ENCODE peak calls at places on chromosomes 16 and 17, in five cellular contexts. Q is hypothalamus, I is T-helper 2 cell, O is SHP77, X is hippocampal formation. E is an unnamed sample.

GRCh38 chr17:3512512-3513171 is 36.8 kb downstream of the ASPA start:
- DNase-seq in Q (peak), X (peak), O (peak), I (no peak), E (peak)

GRCh38 chr16:25959216-25959615 is 267.5 kb downstream of the HS3ST4 start:
- DNase-seq in O (no peak), I (no peak), X (no peak), Q (no peak), E (no peak)

GRCh38 chr17:72931163-72931562 is 161.3 kb downstream of the SLC39A11 start:
- DNase-seq in X (no peak), I (no peak), Q (peak), O (no peak), E (peak)

GRCh38 chr17:18235743-18236256 is 10.4 kb downstream of the LLGL1 start:
- DNase-seq in I (no peak), O (no peak), X (no peak), Q (peak), E (no peak)

GRCh38 chr16:58409316-58409973 is 17.2 kb downstream of the GINS3 start:
- DNase-seq in I (no peak), X (peak), Q (no peak), O (no peak), E (no peak)

GRCh38 chr16:56332464-56333079 is 92.8 kb downstream of the AMFR start:
- DNase-seq in Q (peak), X (peak), O (no peak), I (no peak), E (peak)

GRCh38 chr17:43840814-43841213 is 6.2 kb upstream of the CD300LG start:
- DNase-seq in O (peak), Q (no peak), X (no peak), I (no peak), E (peak)

GRCh38 chr16:51734220-51734619 is 583.1 kb upstream of the SALL1 start:
- DNase-seq in X (no peak), I (no peak), Q (no peak), O (no peak), E (no peak)

GRCh38 chr16:80231888-80232287 is 308.9 kb upstream of the DYNLRB2 start:
- DNase-seq in X (no peak), O (no peak), Q (no peak), I (no peak), E (no peak)

GRCh38 chr16:50745940-50746339 is 4.1 kb downstream of the CYLD start:
- DNase-seq in I (no peak), O (no peak), Q (no peak), X (no peak), E (no peak)

GRCh38 chr17:76532072-76532651 is 5.3 kb downstream of the CYGB start:
- DNase-seq in X (no peak), Q (no peak), I (no peak), O (no peak), E (peak)

GRCh38 chr17:40509626-40510327 is 8.4 kb upstream of the TNS4 start:
- DNase-seq in X (no peak), I (no peak), O (no peak), Q (no peak), E (no peak)

GRCh38 chr17:64282753-64283080 is 19.7 kb upstream of the TEX2 start:
- DNase-seq in Q (no peak), I (no peak), O (no peak), X (no peak), E (no peak)

GRCh38 chr17:21081967-21082366 is 39.2 kb upstream of the USP22 start:
- DNase-seq in I (no peak), O (no peak), Q (no peak), X (no peak), E (no peak)

GRCh38 chr17:72699566-72699965 is 392.9 kb downstream of the SLC39A11 start:
- DNase-seq in I (no peak), X (peak), O (no peak), Q (peak), E (no peak)

GRCh38 chr17:11779906-11780305 is 181.6 kb downstream of the DNAH9 start:
- DNase-seq in Q (no peak), I (no peak), X (no peak), O (no peak), E (no peak)

GRCh38 chr17:76382305-76382802 is 2.1 kb upstream of the SPHK1 start:
- DNase-seq in O (no peak), X (no peak), I (no peak), Q (no peak), E (peak)

GRCh38 chr17:61366076-61366714 is 33.4 kb upstream of the TBX2 start:
- DNase-seq in X (no peak), I (no peak), O (no peak), Q (no peak), E (no peak)

GRCh38 chr17:83068641-83069570 is 10.5 kb upstream of the METRNL start:
- DNase-seq in O (no peak), X (no peak), Q (no peak), I (no peak), E (no peak)

GRCh38 chr17:43170140-43170765 is 761 bp upstream of the NBR1 start:
- DNase-seq in O (peak), X (peak), Q (peak), I (peak), E (peak)

GRCh38 chr16:53341787-53342186 is 92.5 kb upstream of the RBL2 start:
- DNase-seq in I (no peak), O (no peak), X (no peak), Q (no peak), E (no peak)

GRCh38 chr16:58628845-58629680 is 563 bp downstream of the CNOT1 start:
- DNase-seq in O (no peak), I (peak), X (peak), Q (peak), E (peak)

GRCh38 chr17:80935526-80935925 is 56.1 kb upstream of the CHMP6 start:
- DNase-seq in X (no peak), O (no peak), I (no peak), Q (no peak), E (no peak)

GRCh38 chr16:17213025-17213424 is 257.7 kb downstream of the XYLT1 start:
- DNase-seq in I (no peak), O (no peak), X (no peak), Q (no peak), E (no peak)

GRCh38 chr17:79691931-79692330 is 38.8 kb upstream of the ENPP7 start:
- DNase-seq in O (no peak), X (peak), Q (peak), I (no peak), E (peak)

GRCh38 chr17:82545071-82545462 is 25.5 kb downstream of the FOXK2 start:
- DNase-seq in I (no peak), X (no peak), Q (no peak), O (no peak), E (peak)

GRCh38 chr17:56699186-56699895 is 105.8 kb downstream of the NOG start:
- DNase-seq in Q (no peak), O (no peak), X (no peak), I (no peak), E (peak)